ENCODE peak calls at places on chromosome X, in six cellular contexts. J is CD8-positive, alpha-beta T cell; U is kidney epithelial cell; D is right lobe of liver; E is neural progenitor cell; Z is astrocyte. L is an unnamed sample.
A peak's percentile ranks its signal among the peaks of the same experiment; 100 is the strongest.

GRCh38 chrX:109925656-109926055 is 77.3 kb upstream of the TMEM164 start:
- DNase-seq in J (no peak), U (no peak), D (no peak), E (no peak), Z (no peak), L (no peak)

GRCh38 chrX:14964500-14964899 is 91.3 kb downstream of the MOSPD2 start:
- DNase-seq in J (no peak), U (no peak), D (no peak), E (no peak), Z (peak; percentile 14), L (no peak)

GRCh38 chrX:153684447-153685178 is 3.1 kb upstream of the SLC6A8 start:
- DNase-seq in J (no peak), U (no peak), D (no peak), E (peak; percentile 94), Z (no peak), L (no peak)

GRCh38 chrX:153953342-153953830 is 8.9 kb upstream of the RENBP start:
- DNase-seq in J (peak; percentile 89), U (no peak), D (peak; percentile 62), E (peak; percentile 71), Z (peak; percentile 14), L (peak; percentile 77)

GRCh38 chrX:150775569-150776350 is 82.6 kb downstream of the MTMR1 start:
- DNase-seq in J (no peak), U (no peak), D (no peak), E (no peak), Z (no peak), L (no peak)

GRCh38 chrX:9909254-9909653 is 57.9 kb upstream of the CLDN34 start:
- DNase-seq in J (no peak), U (no peak), D (no peak), E (no peak), Z (no peak), L (no peak)

GRCh38 chrX:22164770-22165388 is 107.8 kb upstream of the CBLL2 start:
- DNase-seq in J (no peak), U (no peak), D (no peak), E (no peak), Z (peak; percentile 57), L (no peak)

GRCh38 chrX:150370589-150371312 is 7.6 kb downstream of the MAMLD1 start:
- DNase-seq in J (no peak), U (no peak), D (no peak), E (no peak), Z (no peak), L (no peak)

GRCh38 chrX:41921492-41922124 is 1.7 kb downstream of the CASK start:
- DNase-seq in J (no peak), U (no peak), D (no peak), E (peak; percentile 4), Z (no peak), L (peak; percentile 16)

GRCh38 chrX:26373829-26374228 is 157.9 kb downstream of the MAGEB5 start:
- DNase-seq in J (no peak), U (no peak), D (no peak), E (no peak), Z (no peak), L (no peak)

GRCh38 chrX:12403474-12404082 is 265.3 kb downstream of the FRMPD4 start:
- DNase-seq in J (no peak), U (no peak), D (no peak), E (no peak), Z (no peak), L (no peak)

GRCh38 chrX:12076046-12076445 is 62.2 kb upstream of the FRMPD4 start:
- DNase-seq in J (no peak), U (no peak), D (no peak), E (no peak), Z (no peak), L (no peak)

GRCh38 chrX:148466292-148466691 is 34.1 kb upstream of the AFF2 start:
- DNase-seq in J (no peak), U (no peak), D (no peak), E (no peak), Z (peak; percentile 13), L (peak; percentile 9)

GRCh38 chrX:69309074-69309792 is 144.0 kb upstream of the PJA1 start:
- DNase-seq in J (no peak), U (no peak), D (no peak), E (no peak), Z (no peak), L (no peak)

GRCh38 chrX:132968282-132968681 is 9.9 kb upstream of the HS6ST2 start:
- DNase-seq in J (no peak), U (no peak), D (no peak), E (no peak), Z (no peak), L (no peak)

GRCh38 chrX:100658936-100659335 is 14.9 kb downstream of the SRPX2 start:
- DNase-seq in J (no peak), U (no peak), D (no peak), E (no peak), Z (no peak), L (no peak)

GRCh38 chrX:13001097-13001496 is 26.2 kb downstream of the TMSB4X start:
- DNase-seq in J (no peak), U (no peak), D (no peak), E (no peak), Z (no peak), L (no peak)

DNA sequence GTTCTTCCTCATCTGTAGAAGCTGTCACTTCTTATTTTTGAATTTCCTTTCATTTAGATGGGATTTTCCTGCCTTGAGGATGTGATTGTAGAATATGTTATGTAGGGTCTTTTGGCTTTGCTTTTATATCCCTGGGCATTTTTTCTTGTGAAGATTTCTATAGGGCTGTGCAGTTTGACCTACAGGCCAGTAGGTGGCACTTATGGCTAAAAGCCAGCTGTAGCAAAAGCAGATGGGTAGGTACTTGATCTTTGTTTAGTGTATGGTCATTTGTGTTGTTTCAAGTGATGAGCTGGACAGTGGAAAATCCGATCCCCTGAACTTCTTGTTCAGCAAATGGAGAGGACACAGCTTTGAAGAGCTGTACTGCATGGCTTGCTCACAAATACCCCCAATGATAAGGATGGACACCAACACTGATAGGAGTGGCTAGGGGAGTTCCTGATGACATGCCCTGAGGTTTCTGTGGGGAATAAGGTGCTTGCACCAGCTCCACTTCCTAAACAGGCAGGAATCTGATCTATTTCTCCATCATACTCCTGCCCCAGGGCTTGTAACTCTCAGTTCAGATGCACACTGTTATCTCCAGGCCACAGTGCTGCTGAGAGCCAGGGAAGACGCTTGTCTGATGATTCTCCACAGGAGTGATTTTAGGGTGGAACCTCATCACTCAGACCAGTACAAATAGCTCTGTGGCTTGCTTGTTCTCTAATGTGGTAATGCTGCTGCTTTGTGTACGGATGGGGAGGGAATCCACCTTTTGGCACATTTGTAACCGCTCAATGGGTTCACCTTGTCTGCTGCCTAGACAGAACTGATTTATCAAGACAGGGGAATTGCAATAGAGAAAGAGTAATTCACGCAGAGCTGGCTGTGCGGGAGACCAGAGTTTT is 417.1 kb upstream of the MAGEB16 start:
- DNase-seq in J (no peak), U (peak; percentile 7), D (no peak), E (peak; percentile 36), Z (no peak), L (no peak)
- TF ChIP-seq CTCF in J (no peak), U (peak; percentile 72), D (peak; percentile 78), E (peak; percentile 65), Z (peak; percentile 47), L (peak; percentile 86)

DNA sequence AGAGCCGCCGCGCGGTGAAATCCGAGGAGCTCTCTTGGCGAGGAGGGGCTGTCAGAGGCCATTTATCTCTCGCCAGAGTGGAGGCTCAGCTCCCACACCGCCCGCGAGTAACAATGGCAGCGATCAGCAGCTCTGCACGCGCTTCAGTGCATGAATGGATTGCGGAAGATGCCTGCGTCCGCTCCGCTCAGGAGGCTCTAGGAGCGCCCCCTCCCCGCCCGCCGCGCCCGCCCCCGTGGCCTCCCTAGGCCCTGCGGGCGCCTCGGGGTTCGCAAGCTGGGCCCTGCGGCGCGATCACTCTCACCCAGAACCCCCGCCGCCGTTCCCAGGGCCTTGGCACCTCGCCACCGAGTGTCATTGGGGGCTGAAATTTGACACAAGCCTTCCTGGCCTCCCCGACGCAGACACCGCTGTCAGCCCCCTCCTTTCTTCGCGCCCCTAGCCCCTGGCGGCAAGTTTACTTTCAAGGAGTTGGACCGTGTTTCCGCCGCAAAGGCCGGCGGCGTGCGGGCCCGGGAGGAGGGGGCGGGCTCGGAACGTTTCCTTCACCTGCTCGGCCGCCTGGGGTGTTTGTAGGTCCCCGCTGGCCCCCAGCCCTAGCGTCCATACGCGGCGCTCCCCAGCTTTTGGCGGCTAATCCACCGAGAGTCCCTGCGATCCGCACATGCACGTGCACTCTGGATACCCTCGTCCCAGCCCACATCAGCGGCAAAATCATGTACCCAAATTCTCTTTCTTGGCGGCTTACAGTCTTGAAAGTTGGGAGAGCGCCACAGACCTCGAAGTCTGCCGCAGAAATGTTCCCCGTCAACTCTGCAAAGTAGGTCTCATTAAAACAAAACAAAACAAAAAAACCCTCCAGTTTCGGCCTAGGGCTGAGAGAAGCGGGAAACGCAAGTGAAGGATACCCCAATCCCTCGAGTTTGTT is 49.0 kb upstream of the BCOR start:
- DNase-seq in J (no peak), U (no peak), D (no peak), E (peak; percentile 93), Z (peak; percentile 56), L (no peak)
- H3K27me3 ChIP-seq in J (no peaks in the 10 kb centered on the region), U (peaks cover 37% of the 10 kb centered on the region), D (peaks cover 6% of the 10 kb centered on the region), E (peaks cover 100% of the 10 kb centered on the region), Z (no peaks in the 10 kb centered on the region), L (no peaks in the 10 kb centered on the region)

GRCh38 chrX:76919761-76920160 is 492.3 kb downstream of the MAGEE1 start:
- DNase-seq in J (no peak), U (no peak), D (no peak), E (no peak), Z (no peak), L (no peak)

GRCh38 chrX:76922100-76922499 is 494.6 kb downstream of the MAGEE1 start:
- DNase-seq in J (no peak), U (no peak), D (no peak), E (no peak), Z (no peak), L (no peak)

GRCh38 chrX:76915836-76916235 is 488.3 kb downstream of the MAGEE1 start:
- DNase-seq in J (no peak), U (no peak), D (no peak), E (no peak), Z (no peak), L (no peak)

GRCh38 chrX:76920621-76921020 is 493.1 kb downstream of the MAGEE1 start:
- DNase-seq in J (no peak), U (no peak), D (no peak), E (no peak), Z (no peak), L (no peak)

DNA sequence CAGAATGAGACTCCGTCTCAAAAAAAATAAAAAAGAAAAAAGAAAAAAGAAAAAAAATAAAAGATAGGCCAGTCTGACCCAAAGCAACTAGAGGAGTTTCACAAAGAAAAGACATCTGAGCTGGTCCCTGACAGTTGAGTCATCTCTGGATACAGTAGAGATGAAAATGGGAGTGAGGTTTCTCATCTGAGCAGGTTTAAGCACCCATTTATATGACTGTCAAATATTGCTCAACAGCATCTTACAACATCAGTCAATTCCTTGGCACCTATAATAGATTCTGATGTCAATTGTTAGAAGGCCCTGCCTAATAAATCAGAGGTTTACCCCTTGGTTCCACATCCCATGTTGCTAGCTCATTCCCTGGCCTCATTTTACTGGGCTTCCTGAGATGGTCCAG is 490.5 kb downstream of the MAGEE1 start:
- DNase-seq in J (no peak), U (no peak), D (no peak), E (no peak), Z (no peak), L (no peak)
- TF ChIP-seq CTCF in J (no peak), U (no peak), D (no peak), E (no peak), Z (no peak), L (no peak)

DNA sequence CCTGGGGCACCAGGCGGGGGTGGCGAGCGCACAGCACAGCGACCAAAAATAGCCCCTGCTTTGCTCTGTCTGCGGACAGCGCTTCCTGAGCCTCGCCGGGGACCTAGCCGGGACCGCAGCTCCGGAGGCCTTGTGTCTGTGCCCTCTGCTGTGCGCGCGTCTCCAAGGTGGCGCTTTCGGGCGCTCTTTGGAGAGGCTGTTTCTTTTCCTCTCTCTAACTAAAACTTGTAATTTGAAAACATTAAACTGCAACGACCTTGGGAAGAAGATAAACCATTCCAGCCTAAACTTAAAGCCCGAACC is 3.4 kb downstream of the ARX start:
- DNase-seq in J (no peak), U (no peak), D (no peak), E (peak; percentile 79), Z (no peak), L (no peak)
- H3K27me3 ChIP-seq in J (no peaks in the 10 kb centered on the region), U (peaks cover 86% of the 10 kb centered on the region), D (peaks cover 41% of the 10 kb centered on the region), E (peaks cover 99% of the 10 kb centered on the region), Z (peaks cover 71% of the 10 kb centered on the region), L (no peaks in the 10 kb centered on the region)

L was measured in GM06990.